ENCODE peak calls at places on chromosomes 5 and 9, in five cellular contexts. Q is naive thymus-derived CD4-positive, alpha-beta T cell; Z is substantia nigra; A is D341Med; Y is stimulated activated CD4-positive, alpha-beta T cell treated with anti-CD3 and anti-CD28 coated beads, TNF-alpha, amount 100 ng/mL, for 48 hours. D is an unnamed sample.

GRCh38 chr5:37735649-37736347 is 104.0 kb downstream of the GDNF start:
- DNase-seq in Q (no peak), Y (no peak), Z (peak), A (no peak), D (no peak)

GRCh38 chr5:127643607-127644006 is 5.3 kb upstream of the CTXN3 start:
- DNase-seq in Y (no peak), Z (no peak), A (no peak), Q (no peak), D (no peak)

GRCh38 chr9:36802171-36802920 is 229.7 kb downstream of the MELK start:
- DNase-seq in Q (no peak), A (no peak), Z (no peak), Y (no peak), D (peak)

GRCh38 chr9:127506814-127507750 is 55.8 kb downstream of the LRSAM1 start:
- DNase-seq in A (no peak), Z (no peak), Y (no peak), Q (no peak), D (no peak)

GRCh38 chr5:177378884-177379883 is 5.0 kb upstream of the SLC34A1 start:
- DNase-seq in Z (no peak), Y (no peak), A (no peak), Q (no peak), D (peak)

GRCh38 chr5:38184627-38185026 is 73.7 kb upstream of the EGFLAM start:
- DNase-seq in Z (no peak), A (no peak), Q (no peak), Y (no peak), D (no peak)

GRCh38 chr5:124519396-124519795 is 227.0 kb downstream of the ZNF608 start:
- DNase-seq in Q (no peak), A (no peak), Y (no peak), Z (no peak), D (peak)

GRCh38 chr5:124825250-124825982 is 79.0 kb upstream of the ZNF608 start:
- DNase-seq in Q (no peak), A (no peak), Z (no peak), Y (no peak), D (no peak)

GRCh38 chr9:1929722-1930621 is 85.2 kb upstream of the SMARCA2 start:
- DNase-seq in Z (no peak), A (no peak), Y (no peak), Q (no peak), D (no peak)

GRCh38 chr9:27133817-27134216 is 24.8 kb downstream of the TEK start:
- DNase-seq in A (no peak), Z (no peak), Q (no peak), Y (no peak), D (no peak)

GRCh38 chr9:96514108-96514824 is 64.3 kb downstream of the HABP4 start:
- DNase-seq in Z (no peak), Y (no peak), Q (no peak), A (no peak), D (peak)

GRCh38 chr5:6634327-6634713 is 1.1 kb downstream of the SRD5A1 start:
- DNase-seq in Z (no peak), Y (no peak), A (no peak), Q (no peak), D (peak)

GRCh38 chr9:97891736-97892135 is 30.6 kb downstream of the TRMO start:
- DNase-seq in Y (no peak), Q (no peak), A (no peak), Z (no peak), D (no peak)

GRCh38 chr5:103522586-103522985 is 40.0 kb downstream of the NUDT12 start:
- DNase-seq in A (no peak), Q (no peak), Y (no peak), Z (no peak), D (peak)

GRCh38 chr9:88574993-88575392 is 40.0 kb downstream of the NXNL2 start:
- DNase-seq in Y (no peak), Q (no peak), A (no peak), Z (no peak), D (peak)

GRCh38 chr5:62780888-62781287 is 202.3 kb downstream of the LRRC70 start:
- DNase-seq in Y (no peak), Q (no peak), A (no peak), Z (no peak), D (no peak)

GRCh38 chr5:143494162-143494561 is 90.7 kb upstream of the NR3C1 start:
- DNase-seq in A (no peak), Y (no peak), Q (no peak), Z (no peak), D (peak)

GRCh38 chr5:96823900-96824351 is 16.2 kb upstream of the ERAP1 start:
- DNase-seq in Q (no peak), Y (no peak), A (no peak), Z (no peak), D (peak)

GRCh38 chr5:94347130-94347529 is 271.3 kb downstream of the KIAA0825 start:
- DNase-seq in Y (no peak), A (no peak), Z (no peak), Q (no peak), D (no peak)

GRCh38 chr5:139243425-139243965 is 45.3 kb upstream of the SIL1 start:
- DNase-seq in Z (no peak), Y (no peak), A (no peak), Q (no peak), D (no peak)

GRCh38 chr9:123478967-123479602 is 123.1 kb downstream of the CRB2 start:
- DNase-seq in Q (no peak), Y (no peak), A (no peak), Z (no peak), D (no peak)

GRCh38 chr9:26034776-26035175 is 356.5 kb upstream of the TUSC1 start:
- DNase-seq in A (no peak), Y (no peak), Z (no peak), Q (no peak), D (peak)

GRCh38 chr5:149700347-149700746 is 29.8 kb upstream of the PPARGC1B start:
- DNase-seq in Q (no peak), Z (no peak), Y (no peak), A (no peak), D (no peak)

GRCh38 chr9:91451431-91452270 is 28.0 kb upstream of the NFIL3 start:
- DNase-seq in Y (no peak), Q (no peak), A (no peak), Z (no peak), D (no peak)

GRCh38 chr9:122213589-122214413 is 15.0 kb downstream of the LHX6 start:
- DNase-seq in A (peak), Z (no peak), Q (peak), Y (peak), D (no peak)

GRCh38 chr5:73507062-73507461 is 8.8 kb downstream of the BTF3 start:
- DNase-seq in Y (no peak), Q (no peak), A (no peak), Z (no peak), D (peak)

GRCh38 chr9:132560604-132561304 is 21.7 kb upstream of the BARHL1 start:
- DNase-seq in Q (no peak), Y (no peak), A (no peak), Z (no peak), D (no peak)

GRCh38 chr9:1997646-1998045 is 17.5 kb upstream of the SMARCA2 start:
- DNase-seq in Y (no peak), Z (no peak), A (no peak), Q (no peak), D (no peak)

GRCh38 chr5:170612256-170612656 is 108.4 kb downstream of the KCNIP1 start:
- DNase-seq in A (no peak), Z (no peak), Y (no peak), Q (no peak), D (no peak)